ENCODE peak calls at places on chromosomes 13 and 19, in six cellular contexts. One of them, this sample, is unnamed.

GRCh38 chr13:43268632-43269031 is 245.2 kb downstream of the DNAJC15 start:
- DNase-seq in spleen: no peak
- DNase-seq in psoas muscle: no peak
- DNase-seq in BE2C: no peak
- DNase-seq in fibroblast of lung: no peak
- DNase-seq in ascending aorta: no peak
- DNase-seq in this sample: no peak

GRCh38 chr19:7500811-7501450 is 12.1 kb upstream of the PEX11G start:
- DNase-seq in fibroblast of lung: no peak
- DNase-seq in psoas muscle: peak
- DNase-seq in BE2C: peak
- DNase-seq in spleen: peak
- DNase-seq in ascending aorta: no peak
- DNase-seq in this sample: peak

GRCh38 chr13:33284016-33284415 is 1.5 kb downstream of the STARD13 start:
- DNase-seq in spleen: no peak
- DNase-seq in fibroblast of lung: no peak
- DNase-seq in psoas muscle: no peak
- DNase-seq in BE2C: no peak
- DNase-seq in ascending aorta: no peak
- DNase-seq in this sample: no peak

GRCh38 chr13:39415403-39415802 is 187.6 kb downstream of the LHFPL6 start:
- DNase-seq in fibroblast of lung: peak
- DNase-seq in psoas muscle: peak
- DNase-seq in ascending aorta: no peak
- DNase-seq in BE2C: peak
- DNase-seq in spleen: no peak
- DNase-seq in this sample: no peak

GRCh38 chr13:104025303-104025702 is 959.1 kb upstream of the SLC10A2 start:
- DNase-seq in BE2C: no peak
- DNase-seq in ascending aorta: no peak
- DNase-seq in spleen: no peak
- DNase-seq in psoas muscle: no peak
- DNase-seq in fibroblast of lung: no peak
- DNase-seq in this sample: no peak

GRCh38 chr13:100108913-100109507 is 20.1 kb downstream of the PCCA start:
- DNase-seq in spleen: no peak
- DNase-seq in BE2C: no peak
- DNase-seq in fibroblast of lung: no peak
- DNase-seq in ascending aorta: no peak
- DNase-seq in psoas muscle: no peak
- DNase-seq in this sample: no peak

GRCh38 chr19:17677002-17677401 is 11.2 kb downstream of the UNC13A start:
- DNase-seq in fibroblast of lung: no peak
- DNase-seq in psoas muscle: no peak
- DNase-seq in ascending aorta: no peak
- DNase-seq in spleen: no peak
- DNase-seq in BE2C: no peak
- DNase-seq in this sample: no peak

GRCh38 chr13:66879971-66880370 is 350.2 kb downstream of the PCDH9 start:
- DNase-seq in ascending aorta: no peak
- DNase-seq in psoas muscle: no peak
- DNase-seq in spleen: no peak
- DNase-seq in BE2C: no peak
- DNase-seq in fibroblast of lung: no peak
- DNase-seq in this sample: no peak

GRCh38 chr13:110298566-110299321 is 8.2 kb downstream of the COL4A1 start:
- DNase-seq in BE2C: no peak
- DNase-seq in psoas muscle: no peak
- DNase-seq in ascending aorta: no peak
- DNase-seq in spleen: peak
- DNase-seq in fibroblast of lung: peak
- DNase-seq in this sample: no peak

GRCh38 chr13:104868806-104869205 is 1666.7 kb downstream of the EFNB2 start:
- DNase-seq in ascending aorta: no peak
- DNase-seq in psoas muscle: no peak
- DNase-seq in BE2C: no peak
- DNase-seq in spleen: no peak
- DNase-seq in fibroblast of lung: no peak
- DNase-seq in this sample: no peak

GRCh38 chr19:8355631-8356402 is 8.1 kb upstream of the ANGPTL4 start:
- DNase-seq in psoas muscle: peak
- DNase-seq in fibroblast of lung: peak
- DNase-seq in BE2C: no peak
- DNase-seq in ascending aorta: peak
- DNase-seq in spleen: no peak
- DNase-seq in this sample: peak

GRCh38 chr19:4933528-4933927 is 24.2 kb downstream of the UHRF1 start:
- DNase-seq in psoas muscle: no peak
- DNase-seq in spleen: no peak
- DNase-seq in fibroblast of lung: peak
- DNase-seq in BE2C: no peak
- DNase-seq in ascending aorta: no peak
- DNase-seq in this sample: no peak

GRCh38 chr19:55581828-55582223 is 1.2 kb upstream of the ZNF579 start:
- DNase-seq in BE2C: no peak
- DNase-seq in spleen: no peak
- DNase-seq in psoas muscle: no peak
- DNase-seq in ascending aorta: no peak
- DNase-seq in fibroblast of lung: no peak
- DNase-seq in this sample: no peak

GRCh38 chr13:26968431-26969335 is 202.9 kb downstream of the USP12 start:
- DNase-seq in fibroblast of lung: no peak
- DNase-seq in spleen: peak
- DNase-seq in ascending aorta: no peak
- DNase-seq in BE2C: peak
- DNase-seq in psoas muscle: no peak
- DNase-seq in this sample: no peak

GRCh38 chr13:111604087-111604486 is 283.6 kb downstream of the TEX29 start:
- DNase-seq in psoas muscle: no peak
- DNase-seq in fibroblast of lung: no peak
- DNase-seq in spleen: peak
- DNase-seq in BE2C: no peak
- DNase-seq in ascending aorta: no peak
- DNase-seq in this sample: no peak
- TF ChIP-seq CTCF in psoas muscle: no peak
- TF ChIP-seq CTCF in fibroblast of lung: no peak
- TF ChIP-seq CTCF in spleen: no peak
- TF ChIP-seq CTCF in BE2C: peak
- TF ChIP-seq CTCF in ascending aorta: no peak
- TF ChIP-seq CTCF in this sample: no peak

GRCh38 chr19:48445256-48445605 is 552 bp upstream of the GRWD1 start:
- DNase-seq in BE2C: peak
- DNase-seq in spleen: no peak
- DNase-seq in ascending aorta: no peak
- DNase-seq in psoas muscle: no peak
- DNase-seq in fibroblast of lung: peak
- DNase-seq in this sample: no peak

GRCh38 chr19:48444129-48444932 is 1.5 kb upstream of the GRWD1 start:
- DNase-seq in fibroblast of lung: no peak
- DNase-seq in BE2C: no peak
- DNase-seq in ascending aorta: no peak
- DNase-seq in psoas muscle: no peak
- DNase-seq in spleen: peak
- DNase-seq in this sample: no peak

GRCh38 chr19:48444933-48445194 is 919 bp upstream of the GRWD1 start:
- DNase-seq in spleen: no peak
- DNase-seq in fibroblast of lung: no peak
- DNase-seq in ascending aorta: no peak
- DNase-seq in BE2C: no peak
- DNase-seq in psoas muscle: no peak
- DNase-seq in this sample: no peak

GRCh38 chr19:48446579-48446978 is 796 bp downstream of the GRWD1 start:
- DNase-seq in spleen: no peak
- DNase-seq in fibroblast of lung: no peak
- DNase-seq in BE2C: no peak
- DNase-seq in ascending aorta: no peak
- DNase-seq in psoas muscle: no peak
- DNase-seq in this sample: no peak

DNA sequence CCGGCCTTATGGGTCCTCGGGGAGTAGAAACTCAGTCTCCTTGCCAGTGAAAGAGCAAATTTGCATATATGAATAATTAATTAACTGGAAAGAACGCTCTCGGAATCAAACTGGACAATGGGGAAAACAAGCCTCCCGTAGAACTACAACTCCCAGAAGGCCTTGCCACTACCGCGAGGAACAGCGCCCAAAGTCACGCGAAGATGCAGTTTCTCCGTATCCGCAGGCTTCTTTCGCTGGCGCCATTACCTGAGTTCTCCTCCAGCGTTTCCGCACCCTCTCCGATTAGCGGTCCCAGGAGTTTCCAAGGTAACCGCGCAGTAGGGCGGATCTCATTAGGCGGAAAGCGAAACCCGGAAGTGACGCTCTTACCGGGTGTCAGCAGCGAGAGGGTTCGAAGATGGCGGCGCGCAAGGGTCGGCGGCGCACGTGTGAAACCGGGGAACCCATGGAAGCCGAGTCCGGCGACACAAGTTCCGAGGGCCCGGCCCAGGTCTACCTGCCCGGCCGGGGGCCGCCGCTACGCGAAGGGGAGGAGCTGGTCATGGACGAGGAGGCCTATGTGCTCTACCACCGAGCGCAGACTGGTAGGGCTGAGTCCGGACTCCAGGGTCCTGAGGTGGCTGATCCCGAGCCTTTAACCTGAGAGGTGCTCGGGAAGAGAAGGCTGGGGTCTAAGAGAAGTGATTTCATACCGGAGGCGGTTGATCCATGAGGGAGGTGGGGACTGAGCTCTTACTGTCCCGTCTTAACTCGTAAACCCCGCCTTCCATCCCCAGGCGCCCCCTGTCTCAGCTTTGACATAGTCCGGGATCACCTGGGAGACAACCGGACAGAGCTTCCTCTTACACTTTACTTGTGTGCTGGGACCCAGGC is at the start of gene GRWD1:
- DNase-seq in ascending aorta: peak
- DNase-seq in psoas muscle: peak
- DNase-seq in fibroblast of lung: peak
- DNase-seq in spleen: peak
- DNase-seq in BE2C: peak
- DNase-seq in this sample: peak
- TF ChIP-seq CTCF in ascending aorta: no peak
- TF ChIP-seq CTCF in psoas muscle: no peak
- TF ChIP-seq CTCF in fibroblast of lung: no peak
- TF ChIP-seq CTCF in spleen: no peak
- TF ChIP-seq CTCF in BE2C: peak
- TF ChIP-seq CTCF in this sample: no peak

DNA sequence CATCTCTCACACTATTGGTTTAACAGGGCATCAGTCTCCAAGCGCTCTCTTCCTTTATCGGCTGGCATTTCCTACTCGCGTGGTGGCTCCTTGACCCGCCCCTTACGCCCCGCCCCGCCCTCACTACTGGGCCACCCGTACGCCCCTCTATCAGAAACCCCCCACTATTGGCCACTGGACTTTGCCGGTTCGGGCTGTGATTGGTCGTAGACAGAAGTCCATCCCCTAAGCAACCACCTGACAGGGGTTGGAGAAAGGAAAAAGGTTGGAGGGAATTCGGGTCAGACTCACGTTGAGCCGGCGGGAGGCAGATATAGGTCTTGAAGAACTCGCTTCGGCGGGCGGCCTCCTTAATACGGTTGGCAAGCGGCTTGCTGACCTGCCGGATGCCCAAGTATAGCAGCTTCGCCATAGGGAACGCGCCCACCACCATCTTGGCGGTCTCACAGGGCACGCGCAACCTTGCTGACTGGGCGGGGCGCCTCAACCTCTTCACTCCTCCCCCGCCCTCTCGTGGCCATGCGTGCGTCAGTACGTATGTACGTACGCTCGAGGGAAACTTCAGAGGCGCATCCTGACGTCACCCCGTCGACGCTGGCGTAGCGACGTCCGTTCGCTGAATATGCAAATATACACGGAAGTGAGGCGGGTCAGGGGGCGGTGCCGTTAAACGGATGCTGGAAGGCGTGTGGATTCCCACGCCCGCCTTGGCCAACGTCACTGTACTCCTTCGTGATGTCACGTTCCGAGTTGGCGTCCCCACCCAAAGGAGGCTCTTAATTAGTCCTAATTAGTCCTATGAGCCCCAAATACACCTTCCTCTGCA is at the start of gene OPA3:
- DNase-seq in ascending aorta: peak
- DNase-seq in spleen: peak
- DNase-seq in fibroblast of lung: peak
- DNase-seq in psoas muscle: peak
- DNase-seq in BE2C: peak
- DNase-seq in this sample: peak
- TF ChIP-seq CTCF in ascending aorta: no peak
- TF ChIP-seq CTCF in spleen: peak
- TF ChIP-seq CTCF in fibroblast of lung: no peak
- TF ChIP-seq CTCF in psoas muscle: no peak
- TF ChIP-seq CTCF in BE2C: no peak
- TF ChIP-seq CTCF in this sample: peak

GRCh38 chr13:73849292-73849691 is 284.9 kb downstream of the KLF12 start:
- DNase-seq in spleen: no peak
- DNase-seq in ascending aorta: no peak
- DNase-seq in psoas muscle: no peak
- DNase-seq in fibroblast of lung: peak
- DNase-seq in BE2C: peak
- DNase-seq in this sample: no peak
- TF ChIP-seq CTCF in spleen: peak
- TF ChIP-seq CTCF in ascending aorta: peak
- TF ChIP-seq CTCF in psoas muscle: peak
- TF ChIP-seq CTCF in fibroblast of lung: peak
- TF ChIP-seq CTCF in BE2C: peak
- TF ChIP-seq CTCF in this sample: peak

GRCh38 chr19:30883071-30883470 is 466.2 kb downstream of the TSHZ3 start:
- DNase-seq in ascending aorta: no peak
- DNase-seq in psoas muscle: no peak
- DNase-seq in BE2C: no peak
- DNase-seq in fibroblast of lung: no peak
- DNase-seq in spleen: no peak
- DNase-seq in this sample: no peak

GRCh38 chr19:30887042-30887441 is 462.2 kb downstream of the TSHZ3 start:
- DNase-seq in psoas muscle: no peak
- DNase-seq in ascending aorta: no peak
- DNase-seq in fibroblast of lung: no peak
- DNase-seq in BE2C: no peak
- DNase-seq in spleen: no peak
- DNase-seq in this sample: no peak

GRCh38 chr19:30884146-30884812 is 465.0 kb downstream of the TSHZ3 start:
- DNase-seq in spleen: no peak
- DNase-seq in psoas muscle: no peak
- DNase-seq in ascending aorta: no peak
- DNase-seq in fibroblast of lung: no peak
- DNase-seq in BE2C: no peak
- DNase-seq in this sample: no peak

GRCh38 chr19:30890033-30890432 is 459.2 kb downstream of the TSHZ3 start:
- DNase-seq in fibroblast of lung: no peak
- DNase-seq in spleen: no peak
- DNase-seq in psoas muscle: no peak
- DNase-seq in BE2C: no peak
- DNase-seq in ascending aorta: no peak
- DNase-seq in this sample: no peak

GRCh38 chr19:30888937-30889336 is 460.3 kb downstream of the TSHZ3 start:
- DNase-seq in spleen: no peak
- DNase-seq in ascending aorta: no peak
- DNase-seq in fibroblast of lung: no peak
- DNase-seq in BE2C: no peak
- DNase-seq in psoas muscle: no peak
- DNase-seq in this sample: no peak
- TF ChIP-seq CTCF in spleen: no peak
- TF ChIP-seq CTCF in ascending aorta: no peak
- TF ChIP-seq CTCF in fibroblast of lung: no peak
- TF ChIP-seq CTCF in BE2C: no peak
- TF ChIP-seq CTCF in psoas muscle: no peak
- TF ChIP-seq CTCF in this sample: no peak

This sample was measured in upper lobe of right lung.